ENCODE peak calls at places on chromosomes 4 and X, in five cellular contexts. One of them, this sample, is unnamed.

GRCh38 chr4:2934077-2934812 is 29.0 kb downstream of the NOP14 start:
- DNase-seq in fibroblast of mammary gland: peak; percentile 65
- DNase-seq in fibroblast of lung: peak; percentile 48
- DNase-seq in GM04503: no peak
- DNase-seq in transverse colon: peak; percentile 69
- DNase-seq in this sample: peak; percentile 62

GRCh38 chrX:104284407-104285000 is 29.8 kb upstream of the ESX1 start:
- DNase-seq in fibroblast of mammary gland: peak; percentile 33
- DNase-seq in fibroblast of lung: peak; percentile 73
- DNase-seq in GM04503: peak; percentile 5
- DNase-seq in transverse colon: no peak
- DNase-seq in this sample: no peak

GRCh38 chr4:159010563-159011260 is 92.2 kb upstream of the RAPGEF2 start:
- DNase-seq in fibroblast of mammary gland: peak; percentile 91
- DNase-seq in fibroblast of lung: peak; percentile 79
- DNase-seq in GM04503: peak; percentile 77
- DNase-seq in transverse colon: peak; percentile 67
- DNase-seq in this sample: peak; percentile 85

GRCh38 chr4:38958453-38958852 is 73.8 kb downstream of the TMEM156 start:
- DNase-seq in fibroblast of mammary gland: no peak
- DNase-seq in fibroblast of lung: no peak
- DNase-seq in GM04503: no peak
- DNase-seq in transverse colon: no peak
- DNase-seq in this sample: no peak

GRCh38 chrX:17769701-17770269 is 32.5 kb downstream of the SCML1 start:
- DNase-seq in fibroblast of mammary gland: no peak
- DNase-seq in fibroblast of lung: no peak
- DNase-seq in GM04503: no peak
- DNase-seq in transverse colon: no peak
- DNase-seq in this sample: no peak

GRCh38 chrX:103397707-103398106 is 21.4 kb downstream of the BEX3 start:
- DNase-seq in fibroblast of mammary gland: no peak
- DNase-seq in fibroblast of lung: no peak
- DNase-seq in GM04503: no peak
- DNase-seq in transverse colon: no peak
- DNase-seq in this sample: no peak

GRCh38 chr4:179797718-179798117 is 2355.5 kb upstream of the AGA start:
- DNase-seq in fibroblast of mammary gland: no peak
- DNase-seq in fibroblast of lung: no peak
- DNase-seq in GM04503: no peak
- DNase-seq in transverse colon: no peak
- DNase-seq in this sample: no peak

GRCh38 chr4:158255727-158256324 is 45.5 kb downstream of the TMEM144 start:
- DNase-seq in fibroblast of mammary gland: peak; percentile 68
- DNase-seq in fibroblast of lung: peak; percentile 46
- DNase-seq in GM04503: no peak
- DNase-seq in transverse colon: no peak
- DNase-seq in this sample: peak; percentile 66

GRCh38 chr4:53908661-53909078 is 155.7 kb downstream of the CHIC2 start:
- DNase-seq in fibroblast of mammary gland: peak; percentile 92
- DNase-seq in fibroblast of lung: peak; percentile 94
- DNase-seq in GM04503: peak; percentile 77
- DNase-seq in transverse colon: peak; percentile 15
- DNase-seq in this sample: peak; percentile 88

GRCh38 chrX:667360-667759 is 36.8 kb downstream of the SHOX start:
- DNase-seq in fibroblast of mammary gland: no peak
- DNase-seq in fibroblast of lung: no peak
- DNase-seq in GM04503: no peak
- DNase-seq in transverse colon: no peak
- DNase-seq in this sample: no peak

GRCh38 chrX:10534611-10535010 is 85.8 kb downstream of the MID1 start:
- DNase-seq in fibroblast of mammary gland: no peak
- DNase-seq in fibroblast of lung: peak; percentile 32
- DNase-seq in GM04503: no peak
- DNase-seq in transverse colon: no peak
- DNase-seq in this sample: no peak

This sample was measured in astrocyte of the hippocampus.